ENCODE peak calls at places on chromosome 6, in four cellular contexts. Z, U, K and T are unnamed samples.

GRCh38 chr6:142975272-142975805 is 30.4 kb upstream of the HIVEP2 start:
- DNase-seq in Z (no peak), U (no peak), K (peak; percentile 9), T (no peak)

GRCh38 chr6:158316022-158316421 is 3.8 kb downstream of the TULP4 start:
- DNase-seq in Z (no peak), U (no peak), K (no peak), T (no peak)

GRCh38 chr6:35490821-35491557 is 5.9 kb downstream of the TEAD3 start:
- DNase-seq in Z (peak; percentile 48), U (no peak), K (no peak), T (no peak)

GRCh38 chr6:139325686-139326085 is 33.9 kb upstream of the TXLNB start:
- DNase-seq in Z (no peak), U (no peak), K (no peak), T (no peak)

GRCh38 chr6:144395835-144396234 is 110.7 kb downstream of the UTRN start:
- DNase-seq in Z (no peak), U (no peak), K (no peak), T (no peak)

GRCh38 chr6:5302995-5303622 is 41.8 kb downstream of the FARS2 start:
- DNase-seq in Z (no peak), U (peak; percentile 73), K (peak; percentile 48), T (peak; percentile 15)

GRCh38 chr6:6766230-6766905 is 177.8 kb downstream of the LY86 start:
- DNase-seq in Z (no peak), U (peak; percentile 50), K (no peak), T (no peak)

GRCh38 chr6:138592698-138593097 is 93.4 kb upstream of the NHSL1 start:
- DNase-seq in Z (no peak), U (no peak), K (no peak), T (no peak)

GRCh38 chr6:56840467-56841371 is 114.2 kb upstream of the BEND6 start:
- DNase-seq in Z (no peak), U (no peak), K (no peak), T (no peak)

GRCh38 chr6:151179321-151179720 is 60.4 kb upstream of the AKAP12 start:
- DNase-seq in Z (no peak), U (no peak), K (no peak), T (no peak)

GRCh38 chr6:106974337-106974998 is at the start of gene CD24:
- DNase-seq in Z (peak; percentile 13), U (peak; percentile 90), K (peak; percentile 28), T (no peak)

GRCh38 chr6:121879149-121879548 is 443.7 kb downstream of the GJA1 start:
- DNase-seq in Z (no peak), U (no peak), K (no peak), T (no peak)

GRCh38 chr6:146441907-146442306 is 101.7 kb upstream of the RAB32 start:
- DNase-seq in Z (no peak), U (no peak), K (no peak), T (no peak)

GRCh38 chr6:29797120-29797519 is 30.5 kb upstream of the HLA-G start:
- DNase-seq in Z (no peak), U (no peak), K (no peak), T (no peak)

GRCh38 chr6:130282234-130282995 is 59.7 kb upstream of the SAMD3 start:
- DNase-seq in Z (no peak), U (no peak), K (peak; percentile 36), T (peak; percentile 68)

GRCh38 chr6:14674867-14675648 is 557.5 kb downstream of the CD83 start:
- DNase-seq in Z (no peak), U (no peak), K (no peak), T (no peak)

GRCh38 chr6:29627762-29628418 is 5.1 kb downstream of the GABBR1 start:
- DNase-seq in Z (peak; percentile 85), U (peak; percentile 54), K (peak; percentile 94), T (peak; percentile 37)

DNA sequence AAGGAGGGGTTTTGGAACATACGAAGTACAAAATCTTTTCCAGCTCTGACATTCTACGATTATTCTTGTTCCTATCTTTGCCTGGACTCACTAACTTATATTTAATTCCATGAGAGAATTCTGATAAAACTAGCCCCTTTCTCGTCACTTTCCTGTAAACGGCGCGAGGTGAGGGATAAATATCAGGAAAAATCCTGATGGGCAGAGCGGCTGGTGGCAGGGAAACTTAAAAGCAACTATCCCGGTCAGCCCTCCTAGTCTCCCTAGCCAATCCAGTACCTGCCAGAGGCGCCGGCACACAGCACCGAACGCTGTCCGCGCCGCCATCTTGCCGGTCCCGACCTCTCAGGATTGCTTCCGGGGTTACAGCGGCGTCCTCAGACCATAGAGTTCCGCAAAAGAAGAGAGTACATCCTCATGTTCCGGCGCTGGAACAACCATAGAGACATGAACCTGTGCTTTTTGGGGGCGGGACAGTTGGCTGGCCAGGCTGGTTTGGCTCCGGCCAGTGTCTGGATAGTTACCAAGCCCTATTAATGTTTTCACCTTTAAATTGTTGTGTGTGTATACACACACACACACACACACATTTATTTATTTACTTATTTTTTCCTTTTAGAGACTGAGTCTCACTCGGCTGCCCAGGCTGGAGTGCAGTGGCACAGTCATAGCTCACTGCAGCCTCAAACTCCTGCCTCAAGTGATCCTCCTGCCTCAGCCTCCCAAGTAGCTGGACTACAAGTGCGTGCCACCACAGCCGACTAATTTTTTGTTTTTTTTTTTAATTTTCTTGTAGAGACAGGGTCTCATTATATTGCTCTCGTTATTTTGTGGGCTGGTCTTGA is at the start of gene MRPS10:
- DNase-seq in Z (peak; percentile 91), U (peak; percentile 93), K (peak; percentile 99), T (peak; percentile 95)
- TF ChIP-seq POLR2A in Z (peak; percentile 89), U (peak; percentile 48), K (peak; percentile 97), T (peak; percentile 97)

GRCh38 chr6:20801595-20801994 is 267.3 kb downstream of the CDKAL1 start:
- DNase-seq in Z (no peak), U (no peak), K (no peak), T (no peak)
- TF ChIP-seq POLR2A in Z (no peak), U (no peak), K (no peak), T (no peak)

DNA sequence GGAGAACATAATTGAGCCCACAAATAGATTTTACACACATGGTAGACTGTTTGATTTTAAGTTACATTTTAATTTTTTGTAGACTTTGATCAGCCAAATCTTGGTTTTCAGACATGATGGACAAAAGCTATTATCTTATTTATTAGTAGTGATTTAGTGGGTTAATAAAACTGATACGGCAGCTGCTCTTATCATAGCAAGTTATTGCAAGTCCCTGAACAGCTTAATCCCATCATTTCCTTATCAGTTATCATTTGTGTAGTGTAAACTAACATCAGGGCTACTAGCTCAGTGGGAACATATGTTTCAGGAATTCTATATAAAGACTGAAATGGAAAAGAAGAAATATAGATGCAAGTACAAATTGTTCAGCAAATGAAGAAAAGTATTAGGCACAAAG is 10.8 kb downstream of the RFX6 start:
- DNase-seq in Z (no peak), U (no peak), K (no peak), T (no peak)
- TF ChIP-seq POLR2A in Z (no peak), U (no peak), K (no peak), T (no peak)

GRCh38 chr6:109235639-109236038 is 140.3 kb downstream of the CEP57L1 start:
- DNase-seq in Z (no peak), U (no peak), K (no peak), T (no peak)

GRCh38 chr6:109227646-109228045 is 132.3 kb downstream of the CEP57L1 start:
- DNase-seq in Z (no peak), U (no peak), K (no peak), T (no peak)

GRCh38 chr6:109226353-109226752 is 131.0 kb downstream of the CEP57L1 start:
- DNase-seq in Z (no peak), U (no peak), K (no peak), T (no peak)

GRCh38 chr6:109229536-109229935 is 134.2 kb downstream of the CEP57L1 start:
- DNase-seq in Z (no peak), U (no peak), K (peak; percentile 70), T (no peak)

DNA sequence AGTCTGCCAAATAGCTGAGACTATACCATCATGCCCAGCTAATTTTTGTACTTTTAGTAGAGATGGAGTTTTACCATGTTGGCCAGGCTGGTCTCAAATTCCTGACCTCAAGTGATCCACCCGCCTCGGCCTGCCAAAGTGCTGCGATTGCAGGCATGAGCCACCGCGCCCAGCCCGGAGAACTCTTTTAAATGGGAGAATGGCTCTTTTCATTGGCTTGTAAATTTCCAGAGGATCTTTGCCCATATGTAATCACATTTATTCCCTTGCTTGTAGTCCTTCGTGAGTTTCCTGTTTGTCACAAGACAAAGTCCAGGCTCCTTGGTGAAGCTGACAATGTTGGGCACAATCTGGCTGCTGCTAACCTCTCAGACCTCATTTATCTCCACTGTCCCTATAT is 135.1 kb downstream of the CEP57L1 start:
- DNase-seq in Z (no peak), U (no peak), K (no peak), T (no peak)
- TF ChIP-seq POLR2A in Z (no peak), U (no peak), K (no peak), T (no peak)

GRCh38 chr6:163415620-163416379 is 1.3 kb downstream of the QKI start:
- DNase-seq in Z (peak; percentile 57), U (peak; percentile 50), K (peak; percentile 84), T (peak; percentile 85)

GRCh38 chr6:163413345-163414116 is 987 bp upstream of the QKI start:
- DNase-seq in Z (peak; percentile 97), U (peak; percentile 86), K (peak; percentile 92), T (peak; percentile 90)

GRCh38 chr6:163415176-163415619 is 680 bp downstream of the QKI start:
- DNase-seq in Z (peak; percentile 65), U (peak; percentile 22), K (peak; percentile 42), T (no peak)

GRCh38 chr6:163414117-163414366 is 476 bp upstream of the QKI start:
- DNase-seq in Z (no peak), U (no peak), K (no peak), T (no peak)

GRCh38 chr6:163414367-163415175 is at the start of gene QKI:
- DNase-seq in Z (peak; percentile 87), U (peak; percentile 84), K (peak; percentile 91), T (peak; percentile 84)
- TF ChIP-seq POLR2A in Z (peak; percentile 66), U (peak; percentile 40), K (no peak), T (no peak)